ENCODE peak calls at places on chromosomes 11 and 22, in nine cellular contexts. A is AG10803; B is EL; T is GM23248; H is RPMI7951; N is fibroblast of lung; M is H9; C is stimulated activated CD4-positive, alpha-beta T cell treated with anti-CD3 and anti-CD28 coated beads, Interleukin-1b, Interleukin-23, amount 100 ng/mL, for 1 hour; P is stimulated activated CD8-positive, alpha-beta memory T cell treated with anti-CD3 and anti-CD28 coated beads, Interleukin-2, amount 100 ng/mL, for 1 hour. S is an unnamed sample.

GRCh38 chr11:128521697-128522062 is 65.7 kb downstream of the ETS1 start:
- DNase-seq in C (no peak), T (peak; percentile 43), P (no peak), A (no peak), M (no peak), N (peak; percentile 37), H (no peak), B (no peak), S (no peak)

GRCh38 chr11:115558635-115559034 is 54.4 kb upstream of the CADM1 start:
- DNase-seq in M (no peak), C (no peak), P (no peak), N (no peak), A (no peak), H (no peak), T (no peak), B (no peak), S (no peak)

GRCh38 chr11:91421586-91421985 is 803.0 kb upstream of the FAT3 start:
- DNase-seq in M (no peak), P (no peak), T (no peak), N (no peak), H (no peak), B (no peak), C (no peak), A (no peak), S (no peak)

GRCh38 chr11:129077191-129077590 is 114.9 kb downstream of the ARHGAP32 start:
- DNase-seq in N (no peak), T (no peak), P (no peak), H (peak; percentile 33), A (no peak), M (peak; percentile 35), B (peak; percentile 2), C (no peak), S (no peak)

GRCh38 chr11:122220321-122220720 is 104.3 kb upstream of the BLID start:
- DNase-seq in N (peak; percentile 53), C (no peak), M (no peak), T (peak; percentile 69), B (no peak), H (no peak), P (no peak), A (peak; percentile 57), S (no peak)

GRCh38 chr11:76229690-76230240 is 23.5 kb upstream of the WNT11 start:
- DNase-seq in P (no peak), T (no peak), A (no peak), C (no peak), B (no peak), M (no peak), H (no peak), N (no peak), S (no peak)

GRCh38 chr22:37701121-37701786 is 4.4 kb downstream of the TRIOBP start:
- DNase-seq in T (peak; percentile 36), A (no peak), N (no peak), B (no peak), M (no peak), H (no peak), C (no peak), P (no peak), S (no peak)

GRCh38 chr11:45455536-45455935 is 169.4 kb upstream of the SYT13 start:
- DNase-seq in C (no peak), M (no peak), T (peak; percentile 35), P (no peak), H (no peak), N (no peak), B (no peak), A (peak; percentile 59), S (no peak)

GRCh38 chr11:12673601-12673923 is 659 bp upstream of the TEAD1 start:
- DNase-seq in P (no peak), A (no peak), N (no peak), C (no peak), M (no peak), H (no peak), T (no peak), B (no peak), S (no peak)